ENCODE peak calls at places on chromosomes 11 and 22, in six cellular contexts. L is transverse colon, E is suprapubic skin, O is sigmoid colon, D is SK-N-SH, C is esophagus muscularis mucosa. H is an unnamed sample.

GRCh38 chr11:35746356-35747153 is 84.0 kb downstream of the TRIM44 start:
- DNase-seq in L (no peak), O (no peak), D (no peak), C (no peak), E (no peak), H (no peak)

GRCh38 chr11:66291706-66292542 is at the start of gene TMEM151A:
- DNase-seq in L (no peak), C (no peak), D (peak), O (no peak), E (no peak), H (peak)

GRCh38 chr11:103624708-103625623 is 411.5 kb upstream of the DDI1 start:
- DNase-seq in L (no peak), E (no peak), C (no peak), O (no peak), D (peak), H (no peak)

GRCh38 chr22:29072979-29073617 is at the start of gene KREMEN1:
- DNase-seq in C (no peak), L (peak), D (no peak), O (no peak), E (no peak), H (no peak)

GRCh38 chr11:113841691-113842090 is 33.7 kb downstream of the USP28 start:
- DNase-seq in L (no peak), E (no peak), D (no peak), C (no peak), O (no peak), H (no peak)

GRCh38 chr11:47524200-47524874 is 28.6 kb downstream of the CELF1 start:
- DNase-seq in O (peak), L (no peak), C (no peak), E (no peak), D (peak), H (peak)

GRCh38 chr11:124812876-124813275 is 12.7 kb upstream of the MSANTD2 start:
- DNase-seq in E (no peak), L (no peak), D (no peak), O (no peak), C (no peak), H (no peak)

GRCh38 chr11:132734217-132734616 is 798.1 kb downstream of the OPCML start:
- DNase-seq in C (no peak), O (no peak), E (no peak), L (no peak), D (no peak), H (no peak)

GRCh38 chr22:41699264-41700104 is at the start of gene MEI1:
- DNase-seq in L (peak), E (peak), O (peak), C (no peak), D (no peak), H (peak)

GRCh38 chr11:13462311-13462927 is 603 bp downstream of the BTBD10 start:
- DNase-seq in E (peak), L (peak), O (peak), C (no peak), D (peak), H (peak)

GRCh38 chr11:43217856-43218255 is 93.9 kb upstream of the API5 start:
- DNase-seq in D (no peak), O (no peak), C (no peak), E (no peak), L (no peak), H (no peak)

GRCh38 chr11:911031-911889 is 650 bp upstream of the CHID1 start:
- DNase-seq in O (no peak), D (no peak), E (no peak), C (no peak), L (peak), H (peak)

GRCh38 chr22:24149191-24149590 is 32.1 kb upstream of the SUSD2 start:
- DNase-seq in O (no peak), C (no peak), E (no peak), L (no peak), D (no peak), H (no peak)

GRCh38 chr11:128503231-128503991 is 83.9 kb downstream of the ETS1 start:
- DNase-seq in L (no peak), E (no peak), D (no peak), O (no peak), C (no peak), H (no peak)

GRCh38 chr22:36201630-36202312 is at the start of gene APOL4:
- DNase-seq in E (peak), D (peak), O (peak), L (peak), C (no peak), H (peak)

GRCh38 chr11:60771879-60772525 is 13.1 kb upstream of the MS4A10 start:
- DNase-seq in D (no peak), O (no peak), L (no peak), E (no peak), C (no peak), H (no peak)

GRCh38 chr11:19730373-19730772 is 17.7 kb downstream of the NAV2 start:
- DNase-seq in C (no peak), L (peak), O (peak), E (no peak), D (peak), H (no peak)

GRCh38 chr11:1560618-1561251 is 11.3 kb downstream of the DUSP8 start:
- DNase-seq in O (no peak), E (no peak), D (no peak), L (no peak), C (no peak), H (no peak)

GRCh38 chr11:12507391-12507790 is 130.0 kb downstream of the PARVA start:
- DNase-seq in O (no peak), L (no peak), E (no peak), C (peak), D (no peak), H (no peak)

GRCh38 chr11:123509737-123510578 is 79.9 kb downstream of the GRAMD1B start:
- DNase-seq in O (no peak), D (peak), E (no peak), C (no peak), L (no peak), H (no peak)

GRCh38 chr11:31509017-31509411 is 408 bp downstream of the IMMP1L start:
- DNase-seq in D (no peak), C (no peak), E (no peak), L (no peak), O (no peak), H (no peak)

GRCh38 chr11:130114726-130115125 is 44.9 kb upstream of the ST14 start:
- DNase-seq in C (no peak), L (no peak), D (no peak), O (no peak), E (no peak), H (no peak)

GRCh38 chr11:104799251-104799650 is 99.0 kb downstream of the CASP12 start:
- DNase-seq in C (no peak), E (no peak), D (no peak), L (no peak), O (no peak), H (no peak)

GRCh38 chr11:71246559-71246958 is 5.8 kb downstream of the SHANK2 start:
- DNase-seq in O (peak), C (no peak), L (no peak), E (peak), D (peak), H (peak)

GRCh38 chr11:73830261-73830660 is 42.6 kb downstream of the MRPL48 start:
- DNase-seq in O (no peak), C (no peak), E (no peak), D (no peak), L (no peak), H (no peak)

GRCh38 chr22:33271390-33272161 is 213.4 kb upstream of the SYN3 start:
- DNase-seq in C (no peak), D (no peak), L (peak), E (no peak), O (no peak), H (peak)

GRCh38 chr11:79265756-79266322 is 175.0 kb downstream of the TENM4 start:
- DNase-seq in C (no peak), D (no peak), L (no peak), O (no peak), E (no peak), H (no peak)

GRCh38 chr11:68550485-68550817 is 89.9 kb downstream of the PPP6R3 start:
- DNase-seq in D (no peak), L (no peak), C (no peak), E (no peak), O (no peak), H (no peak)

GRCh38 chr11:843818-844692 is 1.4 kb downstream of the TSPAN4 start:
- DNase-seq in E (peak), O (peak), C (peak), D (no peak), L (peak), H (peak)

GRCh38 chr22:30079952-30080533 is at the start of gene HORMAD2:
- DNase-seq in L (peak), O (no peak), E (no peak), D (no peak), C (no peak), H (no peak)

GRCh38 chr11:79119491-79120284 is 321.1 kb downstream of the TENM4 start:
- DNase-seq in O (no peak), C (peak), E (no peak), D (peak), L (no peak), H (no peak)

DNA sequence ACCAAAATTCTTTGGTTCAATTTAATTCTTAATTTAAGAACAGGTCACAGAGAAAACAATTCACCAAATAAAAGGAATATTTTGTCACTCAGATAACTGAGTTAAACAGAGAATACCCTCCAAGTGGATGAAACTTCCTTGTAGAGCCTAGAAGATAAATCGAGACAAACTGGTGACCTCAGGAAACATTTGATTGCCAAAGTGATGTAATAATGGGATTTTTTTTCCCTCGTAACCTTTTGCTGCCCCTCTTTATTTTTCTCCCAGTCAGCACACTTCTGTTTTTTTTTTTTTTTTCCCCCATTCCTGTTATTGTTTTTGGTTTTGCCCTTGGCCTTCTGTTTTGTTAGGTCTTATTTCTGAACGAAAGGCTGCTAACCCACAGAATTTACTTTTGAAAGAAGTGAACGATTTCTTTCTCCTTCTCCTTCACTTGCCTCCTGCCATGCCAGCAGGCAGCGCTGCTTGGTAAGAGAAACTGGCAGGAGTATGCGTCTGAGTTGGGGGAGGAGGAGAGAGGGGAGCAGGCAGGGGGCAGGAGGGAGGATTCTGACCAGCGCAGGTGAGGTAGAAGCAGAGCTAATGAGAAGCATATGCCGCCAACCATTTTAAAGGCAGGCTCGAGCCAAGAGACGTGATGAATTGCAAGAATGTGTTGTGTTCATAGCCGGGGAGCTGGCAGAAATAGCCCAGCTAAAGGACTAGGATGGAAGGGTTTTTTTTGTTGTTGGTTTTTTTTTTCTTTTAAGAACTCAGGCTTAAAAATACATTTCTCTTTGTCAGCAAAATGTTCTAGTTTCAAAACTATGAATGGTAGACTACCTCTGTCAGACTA is 121.9 kb upstream of the MTMR2 start:
- DNase-seq in O (peak), L (no peak), D (peak), C (no peak), E (no peak), H (peak)
- TF ChIP-seq POLR2AphosphoS5 in O (no peak), L (no peak), D (peak), C (peak), E (no peak), H (no peak)

GRCh38 chr11:17951685-17952388 is 61.0 kb downstream of the SERGEF start:
- DNase-seq in E (no peak), O (no peak), D (no peak), L (no peak), C (no peak), H (no peak)

GRCh38 chr11:17954395-17955252 is 58.2 kb downstream of the SERGEF start:
- DNase-seq in L (no peak), C (no peak), E (no peak), D (no peak), O (no peak), H (no peak)

DNA sequence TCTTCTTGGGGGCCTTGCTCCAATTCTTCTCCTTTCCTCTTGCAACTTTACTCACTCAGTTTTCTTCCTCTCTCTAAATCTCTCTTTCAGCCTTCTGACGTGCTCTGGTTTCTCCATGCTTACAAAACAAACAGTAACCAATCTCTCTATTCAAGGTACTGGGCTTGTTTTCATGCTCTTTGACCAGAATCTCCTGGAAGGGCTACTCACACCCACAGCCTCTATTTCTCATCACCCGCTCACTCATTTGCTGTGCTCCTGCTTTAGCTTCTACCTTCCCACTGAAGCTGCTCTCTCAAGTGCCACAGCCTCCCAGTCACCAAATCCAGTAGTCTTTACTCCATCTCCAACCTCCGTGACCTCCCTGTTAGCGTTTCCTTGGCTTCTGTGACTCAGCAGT is 60.4 kb downstream of the SERGEF start:
- DNase-seq in O (no peak), E (no peak), L (no peak), D (no peak), C (no peak), H (no peak)
- TF ChIP-seq EP300 in O (no peak), E (no peak), L (no peak), D (no peak), C (no peak), H (no peak)

DNA sequence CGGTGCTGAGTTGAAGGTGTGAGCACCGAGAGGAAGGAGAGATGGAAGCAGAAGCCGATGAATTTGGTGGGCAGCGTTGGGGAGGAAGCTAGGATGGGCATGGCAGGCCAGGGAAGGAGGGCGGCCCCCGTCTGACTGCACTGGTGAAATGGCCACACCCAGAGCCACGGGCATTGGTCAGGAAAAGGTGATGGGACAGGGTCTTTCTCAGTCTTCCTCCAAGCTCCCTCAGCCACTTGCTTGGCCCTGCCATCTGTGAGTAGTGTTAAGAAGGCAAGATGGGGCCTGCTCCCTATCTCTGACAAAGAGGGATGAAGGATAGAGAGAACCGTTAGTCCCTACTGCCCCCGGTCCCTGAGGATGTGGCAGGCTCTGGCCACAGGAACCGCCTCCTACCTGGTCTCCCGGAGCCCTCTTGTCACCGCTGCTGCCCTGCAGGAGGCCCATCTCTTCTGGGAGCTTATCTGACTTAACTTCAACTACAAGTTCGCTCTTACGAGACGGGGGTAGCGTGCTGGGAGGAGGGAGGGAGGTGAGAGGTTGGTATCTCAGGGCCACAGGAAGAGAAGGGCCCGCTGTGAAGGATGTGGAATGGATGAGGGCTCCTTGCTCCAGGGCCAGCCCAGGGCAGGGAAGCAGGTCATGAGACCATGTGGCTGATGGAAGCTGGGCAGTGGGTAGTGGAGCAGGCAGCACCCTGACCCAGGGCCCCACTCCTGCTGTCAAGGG is 6.8 kb downstream of the MCAM start:
- DNase-seq in C (no peak), L (no peak), D (no peak), E (no peak), O (no peak), H (no peak)
- H3K27ac ChIP-seq in C (peak), L (no peak), D (no peak), E (no peak), O (peak), H (no peak)

GRCh38 chr22:46649176-46650077 is 29.2 kb downstream of the GRAMD4 start:
- DNase-seq in D (no peak), C (no peak), E (no peak), O (no peak), L (no peak), H (peak)
- TF ChIP-seq POLR2AphosphoS5 in D (no peak), C (peak), E (no peak), O (peak), L (peak), H (peak)

GRCh38 chr11:96290631-96291030 is 52.4 kb downstream of the MAML2 start:
- DNase-seq in C (no peak), L (no peak), D (no peak), O (no peak), E (no peak), H (no peak)
- TF ChIP-seq EP300 in C (no peak), L (no peak), D (no peak), O (no peak), E (no peak), H (no peak)

DNA sequence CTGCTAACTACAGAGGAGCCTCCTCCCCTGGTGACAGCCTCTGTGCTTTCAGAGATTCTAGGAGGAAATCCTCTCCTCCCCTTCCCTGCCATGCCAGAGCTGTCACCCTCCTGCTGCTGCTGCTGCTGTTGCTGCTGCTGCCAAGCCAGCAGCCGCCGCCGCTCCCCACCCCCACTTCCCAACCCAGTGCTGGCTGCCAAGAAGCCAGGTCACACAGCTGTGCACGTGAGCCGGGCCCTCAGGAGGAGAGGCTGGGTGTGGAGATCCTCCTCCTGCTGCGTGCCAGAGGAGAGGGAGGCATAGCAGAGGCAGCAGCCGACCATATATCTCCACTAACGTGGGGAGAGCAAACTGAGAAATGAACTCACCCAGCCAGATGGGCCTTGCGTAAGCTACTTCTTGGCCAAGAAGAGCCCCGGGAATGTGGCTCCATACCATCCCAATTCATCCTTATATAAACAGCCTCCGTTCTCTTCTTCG is 12.4 kb downstream of the CRY2 start:
- DNase-seq in E (peak), D (peak), C (peak), L (peak), O (peak), H (peak)
- H3K27ac ChIP-seq in E (peak), D (peak), C (peak), L (peak), O (peak), H (peak)

DNA sequence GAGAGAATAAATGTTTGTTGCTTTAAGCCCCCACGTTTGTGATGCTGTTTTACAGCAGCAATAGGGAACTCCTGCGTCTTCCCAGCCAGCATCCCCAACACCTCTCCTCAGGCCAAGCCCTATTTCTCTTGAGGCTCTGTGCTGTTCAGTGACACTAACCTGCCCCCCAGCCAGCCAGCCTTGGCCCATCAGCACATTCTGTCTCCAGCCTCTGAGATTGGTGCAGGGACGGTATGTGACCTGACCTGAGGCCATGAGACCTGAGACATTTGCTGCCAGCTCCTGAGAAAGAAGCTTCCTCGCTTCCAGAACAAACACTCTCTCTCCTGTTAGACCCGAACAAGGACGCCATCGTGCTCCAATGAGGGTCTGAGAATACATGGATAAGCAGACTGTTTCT is 38.5 kb upstream of the SLC35C1 start:
- DNase-seq in L (no peak), C (no peak), E (no peak), O (no peak), D (no peak), H (peak)
- TF ChIP-seq POLR2AphosphoS5 in L (no peak), C (no peak), E (no peak), O (no peak), D (no peak), H (no peak)

DNA sequence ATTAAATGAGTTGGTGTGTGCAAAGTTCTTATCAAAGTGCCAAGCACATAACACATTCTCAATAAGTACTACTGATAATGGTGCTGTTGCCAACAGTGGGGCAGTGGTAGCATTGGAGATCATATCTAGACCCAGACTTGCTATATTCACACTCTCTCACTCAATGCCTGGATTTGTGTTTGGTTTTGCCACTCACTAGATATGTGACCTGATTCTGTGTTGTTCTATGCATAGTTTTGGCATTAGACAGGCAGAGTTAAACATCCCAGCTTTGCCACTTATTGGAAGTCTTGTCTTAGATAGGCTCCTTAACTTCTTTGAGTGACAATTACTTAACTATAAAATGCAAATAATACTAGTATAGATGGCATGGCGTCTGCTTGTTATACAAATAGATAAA is 642.5 kb upstream of the CCDC179 start:
- DNase-seq in D (no peak), L (no peak), E (no peak), O (no peak), C (no peak), H (no peak)
- TF ChIP-seq EP300 in D (no peak), L (no peak), E (no peak), O (no peak), C (no peak), H (no peak)

H was measured in stomach.